ENCODE peak calls at places on chromosomes 1 and 21, in five cellular contexts. J is breast epithelium, L is psoas muscle, E is ascending aorta, Q is tibial nerve. I is an unnamed sample.
A peak's percentile ranks its signal among the peaks of the same experiment; 100 is the strongest.

GRCh38 chr1:239389703-239390102 is 3.3 kb downstream of the CHRM3 start:
- DNase-seq in L (no peak), Q (no peak), J (no peak), E (no peak), I (no peak)

GRCh38 chr21:38352536-38353219 is 95.9 kb downstream of the KCNJ15 start:
- DNase-seq in E (no peak), L (no peak), J (no peak), Q (peak; percentile 78), I (no peak)

GRCh38 chr1:170586942-170587593 is 55.1 kb downstream of the GORAB start:
- DNase-seq in L (no peak), E (no peak), Q (peak; percentile 52), J (no peak), I (no peak)

GRCh38 chr1:85137660-85138059 is 63.2 kb downstream of the SYDE2 start:
- DNase-seq in Q (no peak), J (no peak), L (no peak), E (no peak), I (no peak)

GRCh38 chr1:240314845-240315746 is 223.4 kb downstream of the FMN2 start:
- DNase-seq in J (no peak), L (no peak), E (no peak), Q (no peak), I (no peak)

GRCh38 chr1:22507582-22507981 is 55.7 kb upstream of the EPHA8 start:
- DNase-seq in Q (no peak), L (no peak), E (no peak), J (no peak), I (no peak)

GRCh38 chr1:49297783-49298182 is 521.1 kb upstream of the BEND5 start:
- DNase-seq in L (no peak), Q (no peak), E (no peak), J (no peak), I (no peak)

GRCh38 chr1:21184266-21184665 is 7.6 kb upstream of the EIF4G3 start:
- DNase-seq in E (no peak), L (no peak), Q (no peak), J (no peak), I (no peak)

GRCh38 chr1:185342017-185342416 is 25.0 kb upstream of the IVNS1ABP start:
- DNase-seq in E (no peak), L (no peak), Q (no peak), J (no peak), I (no peak)

GRCh38 chr1:236220473-236220872 is 61.3 kb downstream of the ERO1B start:
- DNase-seq in E (no peak), J (no peak), L (no peak), Q (no peak), I (no peak)

GRCh38 chr1:22142315-22143064 is 407 bp downstream of the WNT4 start:
- DNase-seq in J (no peak), Q (no peak), E (no peak), L (peak; percentile 67), I (no peak)

GRCh38 chr1:228085287-228085926 is 2.9 kb downstream of the ARF1 start:
- DNase-seq in J (no peak), L (peak; percentile 28), E (no peak), Q (peak; percentile 38), I (no peak)

GRCh38 chr1:29638281-29638680 is 402.0 kb downstream of the PTPRU start:
- DNase-seq in L (no peak), E (no peak), Q (no peak), J (peak; percentile 24), I (no peak)

GRCh38 chr1:33152685-33153432 is 29.0 kb downstream of the TRIM62 start:
- DNase-seq in J (no peak), L (peak; percentile 92), E (peak; percentile 53), Q (peak; percentile 65), I (peak; percentile 88)

GRCh38 chr1:212858461-212859265 is 588 bp downstream of the FLVCR1 start:
- DNase-seq in Q (peak; percentile 17), J (no peak), L (no peak), E (no peak), I (peak; percentile 78)

GRCh38 chr1:231421971-231422797 is at the start of gene EGLN1:
- DNase-seq in L (peak; percentile 92), Q (peak; percentile 64), J (peak; percentile 72), E (peak; percentile 23), I (peak; percentile 84)

GRCh38 chr1:233281711-233282581 is 13.6 kb downstream of the PCNX2 start:
- DNase-seq in L (no peak), J (no peak), E (no peak), Q (no peak), I (no peak)

GRCh38 chr1:244097523-244098390 is 46.7 kb downstream of the ZBTB18 start:
- DNase-seq in J (no peak), E (no peak), Q (no peak), L (no peak), I (no peak)

GRCh38 chr1:55526716-55527115 is 311.6 kb upstream of the USP24 start:
- DNase-seq in E (no peak), Q (no peak), L (no peak), J (no peak), I (no peak)

GRCh38 chr1:178486100-178487069 is 10.4 kb downstream of the CLEC20A start:
- DNase-seq in Q (no peak), E (no peak), L (no peak), J (no peak), I (no peak)

GRCh38 chr1:41670558-41670957 is 186.1 kb upstream of the EDN2 start:
- DNase-seq in Q (no peak), L (no peak), J (peak; percentile 9), E (no peak), I (no peak)

DNA sequence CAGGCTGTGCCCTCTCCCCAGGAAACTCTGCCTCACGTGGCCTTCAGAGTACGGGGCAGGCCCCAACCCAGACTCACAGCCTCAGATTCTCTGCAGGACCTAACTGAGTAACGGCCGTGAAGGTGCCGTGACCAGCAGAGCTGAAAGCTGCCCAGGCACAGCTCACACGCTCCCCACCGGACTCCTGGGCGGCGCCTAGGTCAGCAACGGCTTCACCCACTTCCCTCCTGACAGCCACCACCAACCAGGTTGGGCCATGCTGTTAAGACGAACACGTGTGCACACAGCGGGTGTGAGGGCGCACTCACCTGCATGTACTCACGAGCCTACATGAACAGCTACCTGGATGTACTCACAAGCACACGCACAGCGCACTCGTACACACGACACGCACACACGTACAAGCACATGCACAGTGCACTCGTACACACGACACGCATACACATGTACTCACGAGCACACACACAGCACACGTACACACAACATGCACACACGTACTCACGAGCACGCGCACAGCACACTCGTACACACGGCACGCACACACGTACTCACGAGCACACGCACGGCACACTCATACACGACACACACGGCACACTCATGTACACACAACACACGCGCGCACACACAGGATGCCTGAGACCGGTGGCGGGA is 8.7 kb upstream of the TNFRSF4 start:
- DNase-seq in Q (no peak), J (no peak), E (no peak), L (no peak), I (no peak)
- H3K4me3 ChIP-seq in Q (no peak overlapping the region), J (no peak overlapping the region), E (no peak overlapping the region), L (no peak overlapping the region), I (no peak overlapping the region)

GRCh38 chr1:30764396-30764795 is 6.8 kb upstream of the LAPTM5 start:
- DNase-seq in Q (no peak), E (no peak), J (no peak), L (no peak), I (no peak)

GRCh38 chr1:30763654-30764248 is 6.2 kb upstream of the LAPTM5 start:
- DNase-seq in E (no peak), Q (no peak), J (no peak), L (peak; percentile 78), I (no peak)

GRCh38 chr1:30762152-30762930 is 4.8 kb upstream of the LAPTM5 start:
- DNase-seq in J (no peak), E (no peak), Q (no peak), L (no peak), I (no peak)

GRCh38 chr1:30761312-30762151 is 4.0 kb upstream of the LAPTM5 start:
- DNase-seq in J (no peak), Q (no peak), L (peak; percentile 71), E (no peak), I (no peak)

DNA sequence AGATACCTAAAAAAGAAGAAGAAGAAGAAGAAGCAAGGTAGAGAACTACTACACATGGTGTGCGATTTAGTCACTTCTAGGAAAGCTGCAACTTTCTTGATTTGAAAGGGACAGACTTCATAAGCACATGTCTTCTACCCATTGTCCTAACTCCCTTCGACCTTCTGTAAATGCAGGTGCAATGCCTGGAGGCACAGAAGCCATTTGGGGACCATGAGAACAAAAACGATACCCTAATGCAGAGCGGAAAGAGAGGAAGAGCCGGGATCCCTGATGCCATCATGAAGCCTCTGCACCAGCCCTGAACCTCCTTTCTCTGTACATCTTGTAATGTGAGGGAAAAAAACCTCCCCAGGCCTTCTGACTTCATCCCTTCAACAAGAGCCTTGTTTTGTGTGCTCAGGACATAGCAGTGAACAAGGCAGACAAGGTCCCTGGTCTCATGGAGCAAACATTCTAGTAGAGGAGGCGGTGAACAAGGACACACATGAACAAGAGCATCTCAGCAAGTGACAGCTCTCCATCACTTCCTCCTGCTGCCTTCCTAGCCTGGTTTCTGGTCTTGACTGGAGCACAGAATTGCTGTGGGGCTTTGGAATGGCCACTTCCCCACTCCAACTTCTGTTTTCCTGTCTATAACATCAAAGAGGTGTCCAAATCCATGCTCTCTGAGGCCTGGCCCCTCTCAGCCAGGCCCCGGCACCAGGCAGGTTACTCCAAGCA is 5.5 kb upstream of the LAPTM5 start:
- DNase-seq in Q (no peak), J (no peak), E (no peak), L (no peak), I (no peak)
- H3K27ac ChIP-seq in Q (peak overlapping the region; percentile 15), J (no peak overlapping the region), E (peak overlapping the region; percentile 70), L (peak overlapping the region; percentile 71), I (peak overlapping the region; percentile 40)

GRCh38 chr1:113928129-113928949 is 785 bp upstream of the HIPK1 start:
- DNase-seq in J (no peak), Q (no peak), L (no peak), E (no peak), I (no peak)

GRCh38 chr1:113931456-113931855 is 2.3 kb downstream of the HIPK1 start:
- DNase-seq in L (no peak), E (no peak), J (no peak), Q (no peak), I (no peak)

GRCh38 chr1:113930499-113931161 is 1.5 kb downstream of the HIPK1 start:
- DNase-seq in L (no peak), Q (no peak), J (no peak), E (no peak), I (peak; percentile 75)

GRCh38 chr1:113928950-113929749 is at the start of gene HIPK1:
- DNase-seq in E (peak; percentile 67), Q (peak; percentile 90), J (peak; percentile 92), L (peak; percentile 96), I (peak; percentile 96)

DNA sequence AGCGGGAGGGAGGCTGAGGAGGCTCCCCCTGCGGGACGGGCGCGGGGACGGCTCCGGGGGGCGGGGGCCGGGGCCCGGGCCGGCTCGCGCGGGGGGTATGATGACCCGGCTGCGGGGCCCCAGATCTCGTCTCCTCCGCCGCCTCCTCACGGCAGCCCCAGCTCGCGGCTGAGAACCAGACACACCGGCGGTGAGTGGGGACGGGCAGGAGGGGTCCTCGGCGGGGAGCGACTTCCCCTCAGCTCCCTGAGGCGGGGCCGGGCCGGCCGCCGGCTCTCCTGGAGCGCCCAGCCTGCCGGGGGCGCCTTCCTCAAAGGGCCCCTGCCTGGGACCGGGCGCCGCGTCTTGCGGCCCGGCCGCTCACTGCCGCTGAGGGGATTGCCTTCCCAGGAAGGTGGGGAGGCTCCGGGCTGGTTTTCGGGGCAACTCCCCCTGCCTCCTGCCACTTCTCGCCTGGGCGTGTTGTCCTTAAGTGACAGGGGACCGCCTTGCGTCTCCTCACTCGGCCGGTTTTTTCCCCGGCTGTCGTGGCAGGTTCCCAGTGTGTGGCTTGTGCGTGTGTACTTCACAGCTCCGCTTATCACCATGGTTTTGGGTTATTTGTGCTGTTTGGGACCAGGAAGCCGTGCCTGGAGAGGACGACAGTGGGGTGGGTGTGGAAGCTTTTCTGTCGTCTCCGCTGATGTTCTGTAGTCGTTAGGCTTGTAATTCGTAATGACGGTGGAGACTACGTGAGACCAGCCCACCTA is 800 bp downstream of the HIPK1 start:
- DNase-seq in E (no peak), Q (no peak), J (peak; percentile 57), L (peak; percentile 79), I (peak; percentile 82)
- TF ChIP-seq CTCF in E (peak; percentile 23), Q (no peak), J (no peak), L (no peak), I (no peak)

GRCh38 chr1:2587071-2587859 is 688 bp downstream of the PRXL2B start:
- DNase-seq in Q (no peak), E (no peak), J (no peak), L (no peak), I (no peak)
- H3K4me3 ChIP-seq in Q (peak overlapping the region; percentile 96), E (peak overlapping the region; percentile 85), J (peak overlapping the region; percentile 82), L (peak overlapping the region; percentile 87), I (peak overlapping the region; percentile 95)